ENCODE peak calls at places on chromosomes 4 and X, in seven cellular contexts. E, I, X, U, N, M and V are unnamed samples.
A peak's percentile ranks its signal among the peaks of the same experiment; 100 is the strongest.

GRCh38 chr4:157700898-157701694 is 471.7 kb downstream of the GASK1B start:
- DNase-seq in N (no peak), E (no peak), I (no peak), M (no peak), U (peak; percentile 28), X (peak; percentile 6), V (no peak)

GRCh38 chr4:20248155-20248558 is 3.5 kb upstream of the SLIT2 start:
- DNase-seq in E (peak; percentile 82), M (no peak), X (peak; percentile 84), N (no peak), I (no peak), U (peak; percentile 60), V (no peak)

GRCh38 chr4:121308328-121308663 is 72.5 kb downstream of the QRFPR start:
- DNase-seq in X (peak; percentile 6), E (no peak), N (no peak), I (no peak), U (peak; percentile 52), M (no peak), V (no peak)

GRCh38 chrX:49040376-49040955 is 2.7 kb downstream of the TFE3 start:
- DNase-seq in I (no peak), X (peak; percentile 38), U (no peak), E (peak; percentile 35), M (no peak), N (no peak), V (no peak)

GRCh38 chr4:156591679-156592078 is 379.9 kb downstream of the PDGFC start:
- DNase-seq in X (no peak), I (no peak), M (no peak), E (no peak), U (no peak), N (no peak), V (no peak)

GRCh38 chr4:184850431-184851199 is 24.8 kb upstream of the ACSL1 start:
- DNase-seq in E (no peak), M (no peak), X (no peak), N (no peak), I (no peak), U (no peak), V (no peak)

GRCh38 chr4:8710416-8710815 is 117.9 kb downstream of the CPZ start:
- DNase-seq in M (no peak), U (no peak), I (peak; percentile 11), N (no peak), E (no peak), X (no peak), V (no peak)

GRCh38 chr4:18914182-18914581 is 892.6 kb upstream of the LCORL start:
- DNase-seq in I (no peak), E (no peak), N (no peak), X (no peak), M (no peak), U (no peak), V (no peak)

GRCh38 chr4:8643441-8643840 is 50.9 kb downstream of the CPZ start:
- DNase-seq in U (no peak), M (no peak), N (no peak), I (no peak), X (no peak), E (no peak), V (no peak)

GRCh38 chr4:88865051-88865450 is 167.4 kb upstream of the NAP1L5 start:
- DNase-seq in U (no peak), M (no peak), X (peak; percentile 32), I (no peak), N (no peak), E (peak; percentile 45), V (no peak)

GRCh38 chr4:107843394-107843793 is 18.7 kb downstream of the SGMS2 start:
- DNase-seq in I (no peak), X (no peak), N (peak; percentile 27), E (no peak), M (no peak), U (peak; percentile 54), V (no peak)

GRCh38 chrX:9538544-9539045 is 73.7 kb downstream of the TBL1X start:
- DNase-seq in M (no peak), I (no peak), N (no peak), X (peak; percentile 44), E (no peak), U (no peak), V (no peak)

GRCh38 chr4:8297141-8297601 is 27.6 kb downstream of the HTRA3 start:
- DNase-seq in X (no peak), U (no peak), M (no peak), N (no peak), E (no peak), I (peak; percentile 12), V (no peak)

GRCh38 chr4:24073948-24074347 is 184.1 kb upstream of the PPARGC1A start:
- DNase-seq in X (no peak), E (no peak), M (no peak), N (no peak), U (no peak), I (no peak), V (no peak)

GRCh38 chr4:24067781-24068193 is 177.9 kb upstream of the PPARGC1A start:
- DNase-seq in M (no peak), N (no peak), E (peak; percentile 28), X (peak; percentile 20), U (peak; percentile 64), I (no peak), V (no peak)

GRCh38 chr4:24067367-24067766 is 177.5 kb upstream of the PPARGC1A start:
- DNase-seq in N (no peak), I (no peak), U (no peak), M (no peak), E (no peak), X (no peak), V (no peak)

GRCh38 chr4:24071612-24072372 is 181.9 kb upstream of the PPARGC1A start:
- DNase-seq in X (no peak), E (no peak), I (no peak), N (no peak), U (no peak), M (no peak), V (no peak)

DNA sequence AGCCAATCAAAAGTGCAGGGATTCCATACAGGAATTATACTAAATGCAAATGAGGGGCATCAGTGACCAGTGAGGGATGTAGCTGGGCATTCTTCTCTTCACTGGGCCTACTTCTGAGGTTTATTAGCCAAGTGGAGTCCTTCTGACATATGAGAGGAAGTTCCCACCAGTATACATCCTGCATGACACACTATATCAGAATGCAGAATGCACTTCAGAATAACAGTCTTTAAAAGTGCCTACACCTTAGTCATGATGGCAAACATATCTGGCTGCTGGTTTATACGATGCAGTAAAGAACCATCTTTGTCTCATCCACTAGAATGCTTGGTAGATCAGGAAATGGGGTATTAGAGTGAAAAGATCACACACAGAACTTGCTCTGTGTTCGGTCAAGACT is 180.3 kb upstream of the PPARGC1A start:
- DNase-seq in U (peak; percentile 35), I (no peak), N (no peak), M (no peak), E (peak; percentile 54), X (peak; percentile 35), V (peak; percentile 38)
- H3K27ac ChIP-seq in U (no peak overlapping the region), I (no peak overlapping the region), N (no peak overlapping the region), M (no peak overlapping the region), E (peak overlapping the region; percentile 52), X (no peak overlapping the region), V (no peak overlapping the region)

DNA sequence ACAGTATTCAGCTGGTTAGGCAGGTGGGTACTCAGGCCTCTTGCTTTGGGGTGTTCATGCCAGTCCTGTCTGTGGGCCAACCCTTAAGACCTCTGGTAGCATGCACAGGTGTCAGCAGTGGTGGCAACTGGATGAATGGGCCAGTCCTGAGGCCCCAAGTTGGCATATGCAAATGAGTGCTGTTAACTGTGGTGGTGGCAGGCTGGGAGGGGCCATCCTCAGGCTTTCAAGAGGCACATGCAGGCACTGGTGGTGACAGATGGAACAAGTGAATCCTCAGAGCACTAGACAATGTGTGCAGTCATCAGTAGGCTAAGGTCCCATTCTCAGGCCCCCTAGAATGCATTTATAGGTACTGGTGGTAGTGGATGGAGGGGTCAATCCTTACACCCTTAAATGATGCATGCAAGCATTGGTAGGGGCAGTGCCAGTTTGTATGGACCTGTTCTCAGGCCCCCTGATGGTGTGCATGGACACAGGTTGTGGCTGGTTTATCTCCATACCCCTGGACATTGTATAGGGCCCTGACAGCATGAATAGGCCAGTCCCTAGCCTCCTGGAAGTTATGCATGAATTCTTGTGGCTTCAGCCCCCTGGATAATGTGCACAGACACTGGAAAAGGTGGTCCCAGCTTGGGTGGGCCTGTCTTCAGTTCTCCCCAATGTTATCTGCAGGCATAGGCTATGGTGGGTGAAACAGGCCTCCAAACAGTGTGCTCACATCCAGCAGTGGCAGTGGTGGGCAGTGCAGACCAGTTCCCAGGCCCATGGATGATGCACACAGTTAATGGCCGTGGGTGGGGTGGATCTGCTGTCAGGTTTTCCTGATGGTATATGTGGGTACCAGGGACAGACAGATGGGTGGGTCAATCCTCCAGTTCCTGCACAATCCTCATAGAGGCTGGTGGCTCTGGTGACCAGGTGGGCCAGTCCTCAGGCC is 24.7 kb downstream of the TECRL start:
- DNase-seq in U (no peak), M (no peak), N (no peak), I (no peak), E (no peak), X (no peak), V (no peak)
- H3K27ac ChIP-seq in U (no peak overlapping the region), M (no peak overlapping the region), N (no peak overlapping the region), I (no peak overlapping the region), E (no peak overlapping the region), X (peak overlapping the region; percentile 30), V (no peak overlapping the region)

GRCh38 chrX:23904096-23904495 is 3.6 kb downstream of the APOO start:
- DNase-seq in U (peak; percentile 81), I (no peak), N (peak; percentile 39), M (peak; percentile 26), E (peak; percentile 21), X (peak; percentile 53), V (no peak)
- H3K27ac ChIP-seq in U (no peak overlapping the region), I (no peak overlapping the region), N (no peak overlapping the region), M (no peak overlapping the region), E (no peak overlapping the region), X (no peak overlapping the region), V (no peak overlapping the region)

GRCh38 chr4:6689506-6689960 is 4.1 kb upstream of the S100P start:
- DNase-seq in U (no peak), N (peak; percentile 53), M (no peak), X (no peak), E (peak; percentile 19), I (no peak), V (no peak)

GRCh38 chr4:6693274-6694176 is at the start of gene S100P:
- DNase-seq in X (peak; percentile 33), N (no peak), U (no peak), E (peak; percentile 57), I (no peak), M (no peak), V (no peak)

GRCh38 chr4:6694177-6694901 is 661 bp downstream of the S100P start:
- DNase-seq in N (no peak), E (no peak), M (no peak), U (no peak), I (no peak), X (no peak), V (no peak)

GRCh38 chr4:6692806-6693205 is 872 bp upstream of the S100P start:
- DNase-seq in X (peak; percentile 27), N (no peak), E (peak; percentile 72), M (no peak), U (no peak), I (no peak), V (no peak)

DNA sequence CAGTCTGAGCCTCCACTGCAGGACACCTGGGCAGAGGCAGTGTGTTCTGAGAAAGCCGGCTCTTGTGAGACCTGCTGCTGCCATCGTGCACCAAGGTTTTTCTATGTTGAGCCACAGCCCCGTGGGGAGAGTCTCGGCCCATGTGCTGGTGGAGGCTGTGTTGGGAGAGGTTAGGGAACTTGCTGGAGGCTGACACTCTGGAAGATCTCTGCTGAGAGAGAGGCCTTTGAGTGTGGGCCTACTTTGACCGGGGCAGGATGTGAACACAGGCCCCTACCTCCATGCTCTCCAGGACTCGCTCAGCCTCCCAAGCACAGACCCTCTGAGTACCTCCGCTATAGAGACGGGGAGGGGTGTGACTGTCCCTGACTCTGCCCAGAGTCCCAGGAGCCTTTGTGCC is 1.3 kb upstream of the S100P start:
- DNase-seq in M (no peak), U (no peak), N (no peak), I (no peak), E (no peak), X (no peak), V (no peak)
- H3K27ac ChIP-seq in M (peak overlapping the region; percentile 2), U (no peak overlapping the region), N (no peak overlapping the region), I (no peak overlapping the region), E (peak overlapping the region; percentile 96), X (no peak overlapping the region), V (peak overlapping the region; percentile 29)